ENCODE peak calls at places on chromosomes 5 and 9, in four cellular contexts. L is cardiac muscle cell; H is heart right ventricle; F is CD8-positive, alpha-beta T cell. N is an unnamed sample. For H3K4me1, the result is how much of the 10 kb centered on the place peaks cover.

GRCh38 chr5:128782446-128782845 is 182.8 kb upstream of the SLC27A6 start:
- DNase-seq in L (no peak), H (peak), F (no peak), N (no peak)

GRCh38 chr9:75852746-75853145 is 37.7 kb upstream of the PCSK5 start:
- DNase-seq in L (no peak), H (no peak), F (no peak), N (no peak)

GRCh38 chr9:119933191-119933590 is 564.0 kb upstream of the BRINP1 start:
- DNase-seq in L (no peak), H (no peak), F (no peak), N (no peak)

GRCh38 chr5:181036816-181037364 is 3.2 kb upstream of the BTNL9 start:
- DNase-seq in L (no peak), H (no peak), F (no peak), N (no peak)

GRCh38 chr9:91102269-91102668 is 259.4 kb downstream of the AUH start:
- DNase-seq in L (no peak), H (no peak), F (no peak), N (no peak)

GRCh38 chr5:55853818-55854217 is 2.7 kb downstream of the IL31RA start:
- DNase-seq in L (no peak), H (no peak), F (no peak), N (no peak)

GRCh38 chr5:30765227-30765626 is 428.3 kb upstream of the CDH6 start:
- DNase-seq in L (no peak), H (no peak), F (no peak), N (no peak)

GRCh38 chr5:122053181-122054109 is 24.6 kb downstream of the LOX start:
- DNase-seq in L (peak), H (no peak), F (no peak), N (peak)

GRCh38 chr5:137022043-137022442 is 477.1 kb downstream of the SPOCK1 start:
- DNase-seq in L (no peak), H (peak), F (no peak), N (no peak)

GRCh38 chr5:81717815-81718214 is 33.1 kb downstream of the SSBP2 start:
- DNase-seq in L (no peak), H (no peak), F (no peak), N (no peak)

GRCh38 chr9:29945012-29945411 is 2371.7 kb upstream of the C9orf72 start:
- DNase-seq in L (no peak), H (no peak), F (no peak), N (no peak)

GRCh38 chr5:168168978-168169696 is 122.3 kb upstream of the WWC1 start:
- DNase-seq in L (no peak), H (no peak), F (no peak), N (no peak)

GRCh38 chr5:32541241-32541640 is 44.1 kb upstream of the SUB1 start:
- DNase-seq in L (no peak), H (no peak), F (no peak), N (no peak)

GRCh38 chr5:61744690-61745619 is 412.9 kb downstream of the ZSWIM6 start:
- DNase-seq in L (no peak), H (no peak), F (no peak), N (no peak)

GRCh38 chr5:96318569-96319100 is 114.4 kb downstream of the PCSK1 start:
- DNase-seq in L (no peak), H (no peak), F (no peak), N (no peak)

GRCh38 chr9:22457448-22457847 is 10.8 kb downstream of the DMRTA1 start:
- DNase-seq in L (no peak), H (no peak), F (no peak), N (no peak)

GRCh38 chr5:56873056-56873455 is 36.3 kb upstream of the SETD9 start:
- DNase-seq in L (no peak), H (no peak), F (no peak), N (no peak)

GRCh38 chr5:38793099-38793498 is 52.7 kb upstream of the OSMR start:
- DNase-seq in L (no peak), H (no peak), F (no peak), N (no peak)

GRCh38 chr5:180866296-180866695 is 5.2 kb upstream of the ZFP62 start:
- DNase-seq in L (no peak), H (no peak), F (no peak), N (no peak)

GRCh38 chr9:114893622-114894021 is 36.8 kb downstream of the TNFSF8 start:
- DNase-seq in L (no peak), H (no peak), F (no peak), N (no peak)

GRCh38 chr9:95854386-95855015 is 21.0 kb upstream of the ERCC6L2 start:
- DNase-seq in L (no peak), H (no peak), F (no peak), N (no peak)

GRCh38 chr5:150734579-150735384 is 24.0 kb downstream of the DCTN4 start:
- DNase-seq in L (no peak), H (peak), F (no peak), N (no peak)

GRCh38 chr5:178282391-178282790 is 49.8 kb upstream of the PHYKPL start:
- DNase-seq in L (no peak), H (no peak), F (no peak), N (no peak)

GRCh38 chr5:133450311-133450710 is 162.0 kb downstream of the FSTL4 start:
- DNase-seq in L (no peak), H (no peak), F (no peak), N (peak)

GRCh38 chr9:132000659-132001058 is 79.0 kb downstream of the MED27 start:
- DNase-seq in L (no peak), H (no peak), F (no peak), N (no peak)

GRCh38 chr9:33734911-33735310 is 60.5 kb upstream of the PRSS3 start:
- DNase-seq in L (no peak), H (no peak), F (no peak), N (no peak)

GRCh38 chr5:173778784-173779304 is 109.3 kb upstream of the CPEB4 start:
- DNase-seq in L (no peak), H (no peak), F (no peak), N (no peak)

GRCh38 chr5:154892370-154892771 is 33.9 kb downstream of the CNOT8 start:
- DNase-seq in L (no peak), H (peak), F (no peak), N (no peak)

GRCh38 chr5:164237531-164237930 is 732.1 kb downstream of the MAT2B start:
- DNase-seq in L (no peak), H (no peak), F (no peak), N (no peak)

GRCh38 chr5:66527478-66527877 is 68.7 kb upstream of the MAST4 start:
- DNase-seq in L (no peak), H (no peak), F (no peak), N (no peak)

GRCh38 chr9:72476617-72477375 is 44.6 kb upstream of the TMC1 start:
- DNase-seq in L (no peak), H (no peak), F (no peak), N (no peak)

GRCh38 chr5:38367966-38368365 is 109.6 kb downstream of the EGFLAM start:
- DNase-seq in L (no peak), H (no peak), F (no peak), N (no peak)

GRCh38 chr9:137828527-137829259 is 48.9 kb upstream of the CACNA1B start:
- DNase-seq in L (peak), H (no peak), F (no peak), N (peak)

GRCh38 chr9:20236676-20237075 is 385.6 kb downstream of the MLLT3 start:
- DNase-seq in L (no peak), H (no peak), F (no peak), N (no peak)

GRCh38 chr9:78437721-78438610 is 141.0 kb downstream of the PSAT1 start:
- DNase-seq in L (no peak), H (no peak), F (no peak), N (no peak)

GRCh38 chr5:36241636-36242533 is at the start of gene NADK2:
- DNase-seq in L (peak), H (peak), F (peak), N (peak)

GRCh38 chr5:117060099-117060498 is 485.5 kb upstream of the SEMA6A start:
- DNase-seq in L (no peak), H (no peak), F (no peak), N (no peak)

GRCh38 chr9:12812710-12813109 is 37.9 kb downstream of the LURAP1L start:
- DNase-seq in L (no peak), H (no peak), F (no peak), N (no peak)

GRCh38 chr9:12814877-12815237 is 40.0 kb downstream of the LURAP1L start:
- DNase-seq in L (no peak), H (no peak), F (no peak), N (no peak)

GRCh38 chr9:12815895-12816294 is 41.1 kb downstream of the LURAP1L start:
- DNase-seq in L (no peak), H (no peak), F (no peak), N (no peak)

GRCh38 chr9:12813533-12813932 is 38.7 kb downstream of the LURAP1L start:
- DNase-seq in L (no peak), H (no peak), F (no peak), N (no peak)

GRCh38 chr9:12813960-12814876 is 39.4 kb downstream of the LURAP1L start:
- DNase-seq in L (no peak), H (peak), F (no peak), N (no peak)
- TF ChIP-seq CTCF in L (peak), H (peak), F (no peak), N (peak)

DNA sequence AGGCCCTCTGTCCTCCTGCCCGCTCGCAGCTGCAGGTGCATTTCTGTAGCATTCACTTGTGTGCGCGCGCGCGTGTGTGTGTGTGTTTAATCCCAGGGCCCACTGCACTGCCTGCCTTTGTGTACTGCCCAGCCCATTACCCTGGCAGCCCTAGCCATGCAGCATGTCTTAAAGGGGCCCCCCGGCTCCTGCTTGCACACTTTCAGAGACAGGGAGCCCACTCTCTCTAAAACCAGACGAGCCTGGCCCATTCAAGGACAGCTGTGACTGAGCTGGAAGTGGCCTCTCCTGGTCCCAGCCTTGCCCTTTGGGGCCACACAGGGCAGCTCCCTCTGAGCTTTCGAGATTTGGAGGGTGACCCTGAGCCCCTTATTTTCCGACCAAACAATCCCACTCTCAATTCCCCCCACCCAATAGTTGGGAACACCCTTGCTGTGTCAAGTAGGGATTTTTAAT is 98.9 kb downstream of the DAB2IP start:
- DNase-seq in L (no peak), H (no peak), F (no peak), N (no peak)
- H3K4me1 ChIP-seq in L (under half), H (half or more), F (under half), N (half or more)

GRCh38 chr5:16457451-16457850 is 8.1 kb downstream of the ZNF622 start:
- DNase-seq in L (peak), H (no peak), F (no peak), N (no peak)
- TF ChIP-seq CTCF in L (no peak), H (peak), F (no peak), N (no peak)

DNA sequence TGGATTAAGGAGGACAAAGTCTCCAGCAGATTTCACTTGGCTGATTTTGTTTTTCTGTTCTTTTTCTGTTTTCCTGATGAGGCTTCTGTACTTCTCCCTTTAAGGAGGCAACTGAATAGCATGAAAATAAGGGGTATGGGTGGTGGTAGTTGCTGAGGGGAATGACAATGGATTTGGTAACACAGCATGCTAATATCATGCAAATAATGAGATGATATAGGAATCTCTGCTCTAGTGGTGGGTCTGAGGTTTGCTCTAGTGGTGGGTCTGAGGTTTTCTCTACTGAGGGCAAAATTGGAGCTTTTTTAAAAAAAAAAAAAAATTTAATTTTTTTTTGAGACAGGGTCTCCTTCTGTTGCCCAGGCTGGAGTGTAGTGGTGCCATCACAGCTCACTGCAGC is 139.7 kb downstream of the C9orf152 start:
- DNase-seq in L (no peak), H (no peak), F (no peak), N (no peak)
- H3K4me1 ChIP-seq in L (under half), H (half or more), F (under half), N (under half)